ENCODE peak calls at places on chromosomes 7 and 10, in nine cellular contexts. N is suprapubic skin, P is stomach, H is adrenal gland, B is GM12878, F is HCT116, O is breast epithelium, Y is IMR-90, M is heart left ventricle. R is an unnamed sample.

GRCh38 chr10:124678566-124679240 is 65.5 kb downstream of the FAM53B start:
- DNase-seq in N (no peak), P (no peak), H (no peak), B (no peak), F (no peak), O (no peak), Y (no peak), M (no peak), R (no peak)

GRCh38 chr10:122044713-122045112 is 55.8 kb downstream of the TACC2 start:
- DNase-seq in N (no peak), P (no peak), H (no peak), B (no peak), F (no peak), O (no peak), Y (peak), M (no peak), R (no peak)

GRCh38 chr7:113267885-113268284 is 149.5 kb upstream of the SMIM30 start:
- DNase-seq in N (no peak), P (no peak), H (no peak), B (no peak), F (no peak), O (no peak), Y (peak), M (no peak), R (no peak)

GRCh38 chr10:17185873-17186272 is 15.6 kb downstream of the TRDMT1 start:
- DNase-seq in N (no peak), P (no peak), H (no peak), B (no peak), F (no peak), O (no peak), Y (no peak), M (no peak), R (no peak)

GRCh38 chr7:43589133-43589478 is 6.2 kb downstream of the STK17A start:
- DNase-seq in N (no peak), P (no peak), H (no peak), B (no peak), F (no peak), O (no peak), Y (no peak), M (no peak), R (no peak)

GRCh38 chr10:25061711-25062455 is 45.5 kb downstream of the THNSL1 start:
- DNase-seq in N (no peak), P (no peak), H (no peak), B (no peak), F (no peak), O (no peak), Y (peak), M (no peak), R (no peak)

GRCh38 chr10:132099701-132100481 is 34.1 kb downstream of the JAKMIP3 start:
- DNase-seq in N (peak), P (peak), H (no peak), B (no peak), F (no peak), O (no peak), Y (no peak), M (no peak), R (peak)

GRCh38 chr7:155944901-155945300 is 132.6 kb upstream of the SHH start:
- DNase-seq in N (no peak), P (peak), H (no peak), B (no peak), F (no peak), O (no peak), Y (no peak), M (no peak), R (no peak)

GRCh38 chr7:27375958-27376357 is 133.4 kb downstream of the EVX1 start:
- DNase-seq in N (no peak), P (no peak), H (no peak), B (no peak), F (no peak), O (no peak), Y (no peak), M (no peak), R (no peak)

GRCh38 chr10:76926006-76926405 is 711.6 kb downstream of the KCNMA1 start:
- DNase-seq in N (no peak), P (no peak), H (no peak), B (no peak), F (no peak), O (no peak), Y (no peak), M (no peak), R (no peak)

GRCh38 chr7:46071601-46072000 is 150.5 kb upstream of the IGFBP3 start:
- DNase-seq in N (no peak), P (no peak), H (no peak), B (no peak), F (no peak), O (no peak), Y (peak), M (no peak), R (no peak)

GRCh38 chr7:90747521-90747920 is 151.4 kb downstream of the CDK14 start:
- DNase-seq in N (no peak), P (no peak), H (no peak), B (no peak), F (no peak), O (no peak), Y (no peak), M (no peak), R (no peak)

DNA sequence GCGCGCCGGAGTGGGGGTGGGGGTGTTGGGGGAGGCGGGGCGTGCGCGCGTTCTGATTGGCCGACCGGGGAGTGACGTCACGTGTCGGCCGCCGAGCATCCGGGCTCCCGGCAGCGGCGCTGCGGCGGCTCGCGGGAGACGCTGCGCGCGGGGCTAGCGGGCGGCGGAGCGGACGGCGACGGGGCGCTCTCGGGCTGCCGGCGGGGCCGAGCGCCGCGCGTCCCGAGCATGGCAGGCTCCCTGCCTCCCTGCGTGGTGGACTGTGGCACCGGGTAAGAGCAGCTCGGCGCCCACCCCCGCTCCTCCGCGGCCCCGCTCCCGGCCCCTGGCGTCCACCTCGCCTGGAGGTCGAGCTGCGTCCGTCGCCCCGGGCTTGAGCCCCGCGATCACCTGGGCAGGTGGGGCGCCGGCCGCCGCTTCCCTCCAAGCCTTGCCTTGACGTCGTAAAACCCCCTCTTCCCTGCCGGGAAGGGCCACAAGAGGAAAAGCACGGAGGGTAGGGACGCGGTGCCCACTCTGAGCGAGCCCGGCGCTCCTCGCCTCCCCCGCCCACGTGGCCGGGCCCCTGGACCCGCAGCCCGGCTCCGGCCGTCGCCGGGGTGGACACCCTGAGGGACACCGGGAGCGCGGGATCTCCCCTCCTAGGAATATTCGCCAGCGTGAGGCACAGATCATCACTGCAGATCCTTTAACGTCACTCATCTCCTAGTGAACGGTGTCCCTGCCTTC is at the start of gene ACTR3B:
- DNase-seq in N (peak), P (peak), H (peak), B (no peak), F (peak), O (peak), Y (peak), M (peak), R (peak)
- TF ChIP-seq CTCF in N (no peak), P (no peak), H (no peak), B (no peak), F (no peak), O (no peak), Y (no peak), M (no peak), R (no peak)

DNA sequence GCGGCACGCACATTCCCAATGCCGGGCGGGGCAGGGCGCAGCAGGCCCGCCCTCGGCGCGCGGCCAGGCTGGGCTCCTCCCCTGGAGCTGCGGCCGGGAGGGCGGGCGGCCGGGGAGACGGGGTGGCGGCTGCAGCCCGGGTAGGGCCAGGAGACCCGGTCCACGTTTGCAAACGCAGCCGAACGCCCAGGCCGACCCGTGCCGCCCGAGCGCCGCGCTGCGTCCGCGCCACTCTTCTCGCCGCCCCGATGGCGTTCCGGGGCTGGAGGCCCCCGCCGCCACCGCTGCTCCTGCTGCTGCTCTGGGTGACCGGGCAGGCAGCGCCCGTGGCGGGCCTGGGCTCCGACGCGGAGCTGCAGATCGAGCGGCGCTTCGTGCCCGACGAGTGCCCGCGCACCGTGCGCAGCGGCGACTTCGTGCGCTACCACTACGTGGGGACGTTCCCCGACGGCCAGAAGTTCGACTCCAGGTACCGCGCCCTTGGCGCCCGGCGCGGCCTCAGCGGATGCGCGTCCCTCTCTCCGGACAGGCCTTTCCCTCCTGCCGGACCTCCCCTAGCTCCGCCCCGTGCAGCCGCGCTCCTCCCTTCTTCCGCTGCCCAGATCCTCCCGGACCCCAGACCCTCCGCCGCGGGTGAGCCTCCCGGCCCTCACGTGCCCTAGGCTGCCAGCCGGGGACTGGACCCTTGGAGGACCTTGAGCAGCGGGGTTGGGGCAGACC is at the start of gene FKBP9:
- DNase-seq in N (peak), P (peak), H (peak), B (no peak), F (no peak), O (peak), Y (peak), M (peak), R (peak)
- H3K4me3 ChIP-seq in N (peak), P (peak), H (peak), B (peak), F (peak), O (peak), Y (peak), M (peak), R (peak)

DNA sequence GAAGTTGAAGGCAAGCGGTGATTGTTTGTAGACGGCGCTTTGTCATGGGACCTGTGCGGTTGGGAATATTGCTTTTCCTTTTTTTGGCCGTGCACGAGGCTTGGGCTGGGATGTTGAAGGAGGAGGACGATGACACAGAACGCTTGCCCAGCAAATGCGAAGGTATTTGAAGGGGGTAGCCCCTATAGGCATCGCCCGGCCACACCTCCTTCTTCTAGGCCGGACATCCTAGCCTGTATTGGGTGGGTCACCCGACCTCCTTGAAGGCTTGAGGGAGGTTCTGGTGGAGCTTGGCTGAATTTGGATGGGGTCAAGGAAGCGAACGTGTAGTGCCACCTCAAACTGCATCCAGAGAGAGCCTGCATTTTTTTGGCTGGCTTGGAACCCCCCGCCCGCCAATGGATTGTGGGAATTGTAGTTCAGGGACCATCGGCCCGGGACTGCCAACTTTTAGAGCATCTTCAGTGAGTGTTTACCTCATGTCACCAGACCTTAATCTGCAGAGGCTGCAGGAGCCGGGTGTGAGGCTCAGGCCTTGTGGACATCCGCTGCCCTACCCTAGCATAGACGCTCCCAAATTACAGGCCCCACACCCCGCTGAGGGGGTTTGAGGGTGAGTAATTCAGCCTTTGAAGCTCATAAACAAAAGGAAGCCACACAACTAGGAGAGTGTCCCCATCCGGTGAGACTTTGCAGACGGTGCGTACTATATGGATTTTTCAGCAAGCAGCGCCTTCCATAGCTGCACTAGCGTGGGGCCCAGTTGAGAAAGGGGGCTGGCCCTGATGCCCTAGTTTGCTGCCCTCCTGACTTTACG is 475 bp downstream of the CNPY4 start:
- DNase-seq in N (no peak), P (peak), H (peak), B (no peak), F (no peak), O (peak), Y (peak), M (peak), R (peak)
- TF ChIP-seq POLR2A in N (no peak), P (no peak), H (no peak), B (no peak), F (no peak), O (no peak), Y (no peak), M (no peak), R (no peak)

DNA sequence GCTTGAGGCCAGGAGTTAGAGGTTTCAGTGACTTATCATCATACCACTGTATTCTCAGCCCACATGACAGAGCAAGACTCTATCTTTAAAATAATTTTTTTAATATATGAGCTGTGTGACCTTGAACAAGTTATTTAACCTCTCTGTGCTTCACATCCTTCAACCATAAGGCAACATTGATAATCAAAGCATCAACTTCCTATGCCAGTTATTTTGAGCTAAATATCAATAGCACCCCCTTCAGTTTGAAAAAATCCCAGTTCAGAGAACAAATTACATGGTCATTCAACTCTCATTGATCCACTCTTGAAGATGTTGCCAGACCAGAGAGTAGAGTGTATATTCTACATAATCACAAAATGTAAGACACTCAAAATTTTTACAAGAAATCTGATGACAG is 53.0 kb downstream of the ASNS start:
- DNase-seq in N (no peak), P (no peak), H (no peak), B (no peak), F (peak), O (no peak), Y (no peak), M (no peak), R (no peak)
- TF ChIP-seq CTCF in N (no peak), P (no peak), H (no peak), B (no peak), F (peak), O (no peak), Y (no peak), M (no peak), R (no peak)

GRCh38 chr10:100826983-100827818 is 81.8 kb downstream of the PAX2 start:
- DNase-seq in N (peak), P (peak), H (no peak), B (no peak), F (peak), O (no peak), Y (no peak), M (no peak), R (no peak)

GRCh38 chr10:100829933-100830727 is 82.6 kb upstream of the SLF2 start:
- DNase-seq in N (peak), P (no peak), H (no peak), B (no peak), F (no peak), O (no peak), Y (no peak), M (no peak), R (no peak)

GRCh38 chr10:100827819-100828743 is 82.7 kb downstream of the PAX2 start:
- DNase-seq in N (peak), P (peak), H (peak), B (no peak), F (no peak), O (peak), Y (no peak), M (peak), R (no peak)

GRCh38 chr10:100829103-100829870 is 83.5 kb upstream of the SLF2 start:
- DNase-seq in N (peak), P (no peak), H (no peak), B (no peak), F (no peak), O (no peak), Y (no peak), M (no peak), R (no peak)

GRCh38 chr10:100828744-100829102 is 83.3 kb downstream of the PAX2 start:
- DNase-seq in N (peak), P (no peak), H (no peak), B (no peak), F (no peak), O (no peak), Y (no peak), M (no peak), R (no peak)
- H3K4me3 ChIP-seq in N (peak), P (peak), H (no peak), B (peak), F (peak), O (peak), Y (no peak), M (peak), R (no peak)

R was measured in lower leg skin.